ENCODE peak calls at places on chromosomes 2 and 18, in four cellular contexts. One of them, this sample, is unnamed. For H3K9me3 and H3K4me1, the result is how much of the 10 kb centered on the place peaks cover.

GRCh38 chr18:61683856-61684255 is 209.0 kb downstream of the RNF152 start:
- DNase-seq in ascending aorta: no peak
- DNase-seq in cardiac muscle cell: no peak
- DNase-seq in colonic mucosa: no peak
- DNase-seq in this sample: no peak

GRCh38 chr2:164456599-164456998 is 164.7 kb downstream of the GRB14 start:
- DNase-seq in ascending aorta: no peak
- DNase-seq in cardiac muscle cell: peak
- DNase-seq in colonic mucosa: no peak
- DNase-seq in this sample: no peak

GRCh38 chr2:238009563-238009962 is 42.7 kb downstream of the UBE2F start:
- DNase-seq in colonic mucosa: no peak
- DNase-seq in cardiac muscle cell: no peak
- DNase-seq in ascending aorta: no peak
- DNase-seq in this sample: no peak

GRCh38 chr2:238864207-238865014 is 16.5 kb downstream of the TWIST2 start:
- DNase-seq in colonic mucosa: peak
- DNase-seq in ascending aorta: peak
- DNase-seq in cardiac muscle cell: no peak
- DNase-seq in this sample: peak

GRCh38 chr2:62297642-62298010 is 101.7 kb downstream of the B3GNT2 start:
- DNase-seq in cardiac muscle cell: peak
- DNase-seq in ascending aorta: no peak
- DNase-seq in colonic mucosa: no peak
- DNase-seq in this sample: no peak

GRCh38 chr2:130344578-130344977 is 1.9 kb downstream of the IMP4 start:
- DNase-seq in colonic mucosa: no peak
- DNase-seq in cardiac muscle cell: no peak
- DNase-seq in ascending aorta: no peak
- DNase-seq in this sample: no peak

GRCh38 chr18:42053188-42053781 is 98.3 kb downstream of the PIK3C3 start:
- DNase-seq in cardiac muscle cell: peak
- DNase-seq in ascending aorta: no peak
- DNase-seq in colonic mucosa: peak
- DNase-seq in this sample: peak

GRCh38 chr2:7034313-7034712 is 117.1 kb downstream of the RNF144A start:
- DNase-seq in ascending aorta: no peak
- DNase-seq in cardiac muscle cell: peak
- DNase-seq in colonic mucosa: no peak
- DNase-seq in this sample: no peak

GRCh38 chr2:240053173-240054155 is at the start of gene OR6B3:
- DNase-seq in colonic mucosa: no peak
- DNase-seq in ascending aorta: no peak
- DNase-seq in cardiac muscle cell: no peak
- DNase-seq in this sample: no peak

GRCh38 chr18:45437399-45437798 is 177.9 kb upstream of the SLC14A2 start:
- DNase-seq in ascending aorta: no peak
- DNase-seq in cardiac muscle cell: no peak
- DNase-seq in colonic mucosa: no peak
- DNase-seq in this sample: no peak

GRCh38 chr2:157833721-157834120 is 42.4 kb downstream of the ACVR1 start:
- DNase-seq in colonic mucosa: no peak
- DNase-seq in cardiac muscle cell: no peak
- DNase-seq in ascending aorta: no peak
- DNase-seq in this sample: no peak

GRCh38 chr18:57915241-57915640 is 112.1 kb upstream of the ATP8B1 start:
- DNase-seq in colonic mucosa: no peak
- DNase-seq in ascending aorta: no peak
- DNase-seq in cardiac muscle cell: no peak
- DNase-seq in this sample: no peak

GRCh38 chr2:182023235-182023634 is 37.6 kb downstream of the PPP1R1C start:
- DNase-seq in cardiac muscle cell: no peak
- DNase-seq in ascending aorta: no peak
- DNase-seq in colonic mucosa: no peak
- DNase-seq in this sample: no peak

GRCh38 chr18:49161627-49162026 is 210.9 kb upstream of the SMAD7 start:
- DNase-seq in colonic mucosa: no peak
- DNase-seq in ascending aorta: no peak
- DNase-seq in cardiac muscle cell: no peak
- DNase-seq in this sample: no peak

GRCh38 chr18:28594034-28594433 is 417.1 kb upstream of the CDH2 start:
- DNase-seq in ascending aorta: no peak
- DNase-seq in colonic mucosa: no peak
- DNase-seq in cardiac muscle cell: no peak
- DNase-seq in this sample: no peak

GRCh38 chr18:30406728-30407127 is 635.8 kb downstream of the DSC3 start:
- DNase-seq in ascending aorta: no peak
- DNase-seq in colonic mucosa: no peak
- DNase-seq in cardiac muscle cell: no peak
- DNase-seq in this sample: no peak

GRCh38 chr18:41323044-41323443 is 632.0 kb upstream of the PIK3C3 start:
- DNase-seq in ascending aorta: no peak
- DNase-seq in cardiac muscle cell: no peak
- DNase-seq in colonic mucosa: no peak
- DNase-seq in this sample: no peak

GRCh38 chr2:223882715-223883114 is 45.3 kb upstream of the AP1S3 start:
- DNase-seq in colonic mucosa: no peak
- DNase-seq in ascending aorta: no peak
- DNase-seq in cardiac muscle cell: no peak
- DNase-seq in this sample: no peak

GRCh38 chr2:39875182-39875913 is 96.3 kb upstream of the THUMPD2 start:
- DNase-seq in colonic mucosa: peak
- DNase-seq in cardiac muscle cell: no peak
- DNase-seq in ascending aorta: no peak
- DNase-seq in this sample: peak

GRCh38 chr2:149464396-149464795 is 123.2 kb downstream of the MMADHC start:
- DNase-seq in colonic mucosa: no peak
- DNase-seq in ascending aorta: no peak
- DNase-seq in cardiac muscle cell: no peak
- DNase-seq in this sample: no peak

GRCh38 chr2:86216577-86217555 is 17.6 kb downstream of the MRPL35 start:
- DNase-seq in colonic mucosa: no peak
- DNase-seq in ascending aorta: no peak
- DNase-seq in cardiac muscle cell: no peak
- DNase-seq in this sample: peak

GRCh38 chr18:59275406-59275949 is 2.2 kb upstream of the RAX start:
- DNase-seq in ascending aorta: no peak
- DNase-seq in cardiac muscle cell: no peak
- DNase-seq in colonic mucosa: no peak
- DNase-seq in this sample: no peak

GRCh38 chr2:240766072-240766471 is 53.9 kb downstream of the KIF1A start:
- DNase-seq in colonic mucosa: no peak
- DNase-seq in ascending aorta: no peak
- DNase-seq in cardiac muscle cell: no peak
- DNase-seq in this sample: no peak

GRCh38 chr18:58556333-58557012 is 72.4 kb downstream of the ALPK2 start:
- DNase-seq in cardiac muscle cell: peak
- DNase-seq in colonic mucosa: no peak
- DNase-seq in ascending aorta: no peak
- DNase-seq in this sample: peak

GRCh38 chr2:180717588-180717987 is 262.8 kb upstream of the UBE2E3 start:
- DNase-seq in cardiac muscle cell: no peak
- DNase-seq in ascending aorta: no peak
- DNase-seq in colonic mucosa: no peak
- DNase-seq in this sample: no peak

GRCh38 chr18:23684515-23685197 is 4.6 kb upstream of the LAMA3 start:
- DNase-seq in colonic mucosa: no peak
- DNase-seq in cardiac muscle cell: no peak
- DNase-seq in ascending aorta: no peak
- DNase-seq in this sample: no peak

GRCh38 chr2:173187911-173188788 is 112.5 kb downstream of the MAP3K20 start:
- DNase-seq in colonic mucosa: no peak
- DNase-seq in ascending aorta: no peak
- DNase-seq in cardiac muscle cell: no peak
- DNase-seq in this sample: peak

DNA sequence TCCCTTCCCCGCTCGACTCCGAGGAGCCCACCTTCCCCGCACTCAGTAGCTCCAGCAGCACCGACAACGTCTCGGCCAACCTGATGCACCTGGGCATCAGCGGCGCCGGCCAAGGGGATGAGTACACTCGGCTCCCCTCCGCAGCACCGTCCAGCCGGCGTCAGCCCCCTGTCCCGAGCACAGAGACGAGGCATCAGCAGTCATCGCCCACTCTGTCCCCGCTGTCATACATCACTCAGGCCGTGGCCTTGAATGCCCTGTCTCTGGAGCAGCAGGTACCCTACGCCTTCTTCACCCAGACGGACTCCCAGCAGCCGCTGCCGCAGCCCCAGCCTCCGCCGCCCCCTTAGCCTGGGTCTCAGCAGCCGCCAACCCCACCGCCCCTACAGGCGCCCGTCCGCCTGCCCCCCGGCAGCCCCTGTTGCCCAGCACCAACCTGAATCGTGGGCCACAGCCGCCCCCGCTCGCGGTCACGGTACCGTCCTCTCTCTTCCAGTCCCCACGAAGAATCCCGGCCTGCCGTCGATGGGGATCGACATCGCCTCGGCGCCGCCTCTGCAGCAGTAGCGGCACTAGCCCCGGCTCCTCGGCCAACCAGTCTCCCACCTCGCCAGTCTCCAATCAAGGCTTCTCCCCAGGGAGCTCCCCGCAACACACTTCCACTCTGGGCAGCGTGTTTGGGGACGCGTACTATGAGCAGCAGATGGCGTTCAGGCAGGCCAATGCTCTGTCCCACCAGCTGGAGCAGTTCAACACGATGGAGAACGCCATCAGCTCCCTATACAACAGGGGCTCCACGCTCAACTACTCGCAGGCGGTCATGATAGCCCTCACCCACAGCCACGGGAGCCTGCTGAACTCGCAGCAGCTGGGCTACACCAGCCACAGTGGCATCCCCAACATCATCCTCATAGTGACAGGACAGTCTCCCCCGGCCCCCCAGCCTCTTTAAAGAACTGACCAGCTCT is 1195.9 kb upstream of the CHAC2 start:
- DNase-seq in colonic mucosa: no peak
- DNase-seq in ascending aorta: no peak
- DNase-seq in cardiac muscle cell: no peak
- DNase-seq in this sample: no peak
- H3K9me3 ChIP-seq in colonic mucosa: under half
- H3K9me3 ChIP-seq in ascending aorta: under half
- H3K9me3 ChIP-seq in cardiac muscle cell: under half
- H3K9me3 ChIP-seq in this sample: under half

GRCh38 chr2:152471499-152471898 is 136.5 kb downstream of the FMNL2 start:
- DNase-seq in ascending aorta: no peak
- DNase-seq in colonic mucosa: no peak
- DNase-seq in cardiac muscle cell: no peak
- DNase-seq in this sample: peak

GRCh38 chr2:152471013-152471412 is 136.0 kb downstream of the FMNL2 start:
- DNase-seq in cardiac muscle cell: no peak
- DNase-seq in colonic mucosa: no peak
- DNase-seq in ascending aorta: no peak
- DNase-seq in this sample: no peak

GRCh38 chr2:152472524-152472923 is 137.6 kb downstream of the FMNL2 start:
- DNase-seq in cardiac muscle cell: no peak
- DNase-seq in colonic mucosa: no peak
- DNase-seq in ascending aorta: no peak
- DNase-seq in this sample: no peak

GRCh38 chr2:152475982-152476381 is 141.0 kb downstream of the FMNL2 start:
- DNase-seq in ascending aorta: no peak
- DNase-seq in cardiac muscle cell: no peak
- DNase-seq in colonic mucosa: no peak
- DNase-seq in this sample: no peak

DNA sequence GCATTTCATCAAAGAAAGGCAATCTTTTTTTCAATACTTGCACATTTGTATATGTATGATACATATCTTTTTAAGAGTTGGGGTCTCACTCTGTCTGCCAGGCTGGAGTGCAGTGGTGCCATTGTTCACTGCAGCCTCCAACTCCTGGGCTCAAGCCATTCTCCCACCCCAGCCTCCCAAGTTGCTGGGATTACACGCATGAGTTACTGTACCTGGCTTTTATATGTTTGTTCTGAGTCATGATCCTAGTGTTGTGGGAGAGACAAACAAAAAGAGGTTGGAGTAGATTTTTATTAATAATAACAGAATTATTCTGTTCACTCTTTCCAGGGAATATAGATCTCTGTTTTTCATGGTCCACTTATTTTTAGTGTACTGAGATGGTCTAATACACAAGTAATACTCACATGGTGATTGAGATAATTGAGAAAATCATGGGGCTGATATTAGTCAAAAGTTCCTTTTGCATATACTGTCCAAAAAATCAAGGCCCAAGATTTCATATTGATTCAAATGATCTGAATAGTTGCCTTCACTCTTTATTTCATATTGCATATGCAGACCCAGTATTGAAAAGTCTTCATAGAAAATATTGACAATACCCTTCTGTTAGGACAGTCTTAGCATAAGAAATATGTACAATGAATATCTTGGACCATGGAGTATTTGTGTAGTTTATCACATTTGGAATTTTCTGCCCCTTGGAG is 138.3 kb downstream of the FMNL2 start:
- DNase-seq in colonic mucosa: no peak
- DNase-seq in ascending aorta: no peak
- DNase-seq in cardiac muscle cell: no peak
- DNase-seq in this sample: no peak
- H3K4me1 ChIP-seq in colonic mucosa: under half
- H3K4me1 ChIP-seq in ascending aorta: under half
- H3K4me1 ChIP-seq in cardiac muscle cell: under half
- H3K4me1 ChIP-seq in this sample: under half

DNA sequence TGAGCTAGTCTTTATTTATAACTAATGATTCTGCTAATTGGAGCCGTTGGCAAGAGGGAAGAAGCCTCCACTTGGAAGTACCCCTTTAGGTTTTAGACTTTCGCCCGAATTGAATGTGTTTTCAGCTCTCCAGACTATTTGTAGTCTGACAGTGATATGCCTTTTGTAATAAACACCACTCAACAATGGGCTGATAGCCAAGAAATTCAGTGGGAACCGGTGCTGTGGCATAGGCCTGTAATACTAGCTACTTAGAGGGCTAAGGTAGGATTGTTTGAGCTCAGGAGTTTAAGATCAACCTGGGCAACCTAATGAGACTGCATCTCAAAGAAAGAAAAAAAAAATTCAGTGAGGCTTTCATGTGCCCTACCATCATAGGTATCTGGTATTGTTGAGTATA is 13.6 kb upstream of the ZSCAN30 start:
- DNase-seq in ascending aorta: no peak
- DNase-seq in cardiac muscle cell: no peak
- DNase-seq in colonic mucosa: no peak
- DNase-seq in this sample: no peak
- H3K9me3 ChIP-seq in ascending aorta: half or more
- H3K9me3 ChIP-seq in cardiac muscle cell: under half
- H3K9me3 ChIP-seq in colonic mucosa: under half
- H3K9me3 ChIP-seq in this sample: under half

GRCh38 chr2:98761909-98762308 is 31.0 kb upstream of the MGAT4A start:
- DNase-seq in ascending aorta: no peak
- DNase-seq in colonic mucosa: no peak
- DNase-seq in cardiac muscle cell: no peak
- DNase-seq in this sample: no peak

GRCh38 chr2:98761267-98761781 is 30.4 kb upstream of the MGAT4A start:
- DNase-seq in cardiac muscle cell: no peak
- DNase-seq in colonic mucosa: no peak
- DNase-seq in ascending aorta: no peak
- DNase-seq in this sample: no peak

GRCh38 chr2:98759338-98759737 is 28.4 kb upstream of the MGAT4A start:
- DNase-seq in colonic mucosa: no peak
- DNase-seq in cardiac muscle cell: no peak
- DNase-seq in ascending aorta: no peak
- DNase-seq in this sample: no peak

GRCh38 chr2:98757904-98758421 is 27.0 kb upstream of the MGAT4A start:
- DNase-seq in ascending aorta: no peak
- DNase-seq in cardiac muscle cell: no peak
- DNase-seq in colonic mucosa: peak
- DNase-seq in this sample: peak

GRCh38 chr2:98759827-98760625 is 29.1 kb upstream of the MGAT4A start:
- DNase-seq in colonic mucosa: no peak
- DNase-seq in ascending aorta: no peak
- DNase-seq in cardiac muscle cell: no peak
- DNase-seq in this sample: no peak
- H3K4me1 ChIP-seq in colonic mucosa: under half
- H3K4me1 ChIP-seq in ascending aorta: under half
- H3K4me1 ChIP-seq in cardiac muscle cell: under half
- H3K4me1 ChIP-seq in this sample: under half

This sample was measured in testis.